ENCODE peak calls at places on chromosomes 13 and 19, in six cellular contexts. One of them, this sample, is unnamed.

GRCh38 chr13:113883314-113883811 is 19.5 kb upstream of the GAS6 start:
- DNase-seq in midbrain: no peak
- DNase-seq in HFF-Myc: no peak
- DNase-seq in astrocyte of the hippocampus: no peak
- DNase-seq in activated T-helper 2 cell treated with anti-CD3 and anti-CD28 coated beads, Interferon-gamma antibody, Interleukin-2, Interleukin-4, amounts not matched to agents 10 μg/mL and 5 μg/mL and 100 μg/mL, durations not matched to agents 14 hours and 24 hours and 36 hours: no peak
- DNase-seq in iris pigment epithelial cell: no peak
- DNase-seq in this sample: no peak

GRCh38 chr13:111963031-111963430 is 103.9 kb upstream of the SOX1 start:
- DNase-seq in midbrain: no peak
- DNase-seq in HFF-Myc: no peak
- DNase-seq in astrocyte of the hippocampus: no peak
- DNase-seq in activated T-helper 2 cell treated with anti-CD3 and anti-CD28 coated beads, Interferon-gamma antibody, Interleukin-2, Interleukin-4, amounts not matched to agents 10 μg/mL and 5 μg/mL and 100 μg/mL, durations not matched to agents 14 hours and 24 hours and 36 hours: no peak
- DNase-seq in iris pigment epithelial cell: no peak
- DNase-seq in this sample: no peak

GRCh38 chr19:23776507-23777205 is 18.0 kb upstream of the ZNF681 start:
- DNase-seq in midbrain: no peak
- DNase-seq in HFF-Myc: no peak
- DNase-seq in astrocyte of the hippocampus: no peak
- DNase-seq in activated T-helper 2 cell treated with anti-CD3 and anti-CD28 coated beads, Interferon-gamma antibody, Interleukin-2, Interleukin-4, amounts not matched to agents 10 μg/mL and 5 μg/mL and 100 μg/mL, durations not matched to agents 14 hours and 24 hours and 36 hours: no peak
- DNase-seq in iris pigment epithelial cell: no peak
- DNase-seq in this sample: no peak

GRCh38 chr13:40348096-40348679 is 318.3 kb downstream of the FOXO1 start:
- DNase-seq in midbrain: peak
- DNase-seq in HFF-Myc: no peak
- DNase-seq in astrocyte of the hippocampus: peak
- DNase-seq in activated T-helper 2 cell treated with anti-CD3 and anti-CD28 coated beads, Interferon-gamma antibody, Interleukin-2, Interleukin-4, amounts not matched to agents 10 μg/mL and 5 μg/mL and 100 μg/mL, durations not matched to agents 14 hours and 24 hours and 36 hours: no peak
- DNase-seq in iris pigment epithelial cell: no peak
- DNase-seq in this sample: no peak

GRCh38 chr19:4172861-4173473 is 9.4 kb downstream of the SIRT6 start:
- DNase-seq in midbrain: peak
- DNase-seq in HFF-Myc: no peak
- DNase-seq in astrocyte of the hippocampus: peak
- DNase-seq in activated T-helper 2 cell treated with anti-CD3 and anti-CD28 coated beads, Interferon-gamma antibody, Interleukin-2, Interleukin-4, amounts not matched to agents 10 μg/mL and 5 μg/mL and 100 μg/mL, durations not matched to agents 14 hours and 24 hours and 36 hours: peak
- DNase-seq in iris pigment epithelial cell: peak
- DNase-seq in this sample: no peak

GRCh38 chr19:1133471-1133929 is 29.7 kb downstream of the GPX4 start:
- DNase-seq in midbrain: no peak
- DNase-seq in HFF-Myc: no peak
- DNase-seq in astrocyte of the hippocampus: no peak
- DNase-seq in activated T-helper 2 cell treated with anti-CD3 and anti-CD28 coated beads, Interferon-gamma antibody, Interleukin-2, Interleukin-4, amounts not matched to agents 10 μg/mL and 5 μg/mL and 100 μg/mL, durations not matched to agents 14 hours and 24 hours and 36 hours: peak
- DNase-seq in iris pigment epithelial cell: no peak
- DNase-seq in this sample: no peak

GRCh38 chr13:114286808-114287207 is 5.4 kb downstream of the UPF3A start:
- DNase-seq in midbrain: no peak
- DNase-seq in HFF-Myc: no peak
- DNase-seq in astrocyte of the hippocampus: peak
- DNase-seq in activated T-helper 2 cell treated with anti-CD3 and anti-CD28 coated beads, Interferon-gamma antibody, Interleukin-2, Interleukin-4, amounts not matched to agents 10 μg/mL and 5 μg/mL and 100 μg/mL, durations not matched to agents 14 hours and 24 hours and 36 hours: no peak
- DNase-seq in iris pigment epithelial cell: peak
- DNase-seq in this sample: no peak

GRCh38 chr13:85729296-85729695 is 69.9 kb downstream of the SLITRK6 start:
- DNase-seq in midbrain: no peak
- DNase-seq in HFF-Myc: no peak
- DNase-seq in astrocyte of the hippocampus: no peak
- DNase-seq in activated T-helper 2 cell treated with anti-CD3 and anti-CD28 coated beads, Interferon-gamma antibody, Interleukin-2, Interleukin-4, amounts not matched to agents 10 μg/mL and 5 μg/mL and 100 μg/mL, durations not matched to agents 14 hours and 24 hours and 36 hours: no peak
- DNase-seq in iris pigment epithelial cell: peak
- DNase-seq in this sample: no peak

GRCh38 chr13:99425485-99426341 is 75.6 kb upstream of the TM9SF2 start:
- DNase-seq in midbrain: peak
- DNase-seq in HFF-Myc: no peak
- DNase-seq in astrocyte of the hippocampus: no peak
- DNase-seq in activated T-helper 2 cell treated with anti-CD3 and anti-CD28 coated beads, Interferon-gamma antibody, Interleukin-2, Interleukin-4, amounts not matched to agents 10 μg/mL and 5 μg/mL and 100 μg/mL, durations not matched to agents 14 hours and 24 hours and 36 hours: peak
- DNase-seq in iris pigment epithelial cell: no peak
- DNase-seq in this sample: no peak

GRCh38 chr13:80556291-80556690 is 215.4 kb upstream of the SPRY2 start:
- DNase-seq in midbrain: no peak
- DNase-seq in HFF-Myc: no peak
- DNase-seq in astrocyte of the hippocampus: no peak
- DNase-seq in activated T-helper 2 cell treated with anti-CD3 and anti-CD28 coated beads, Interferon-gamma antibody, Interleukin-2, Interleukin-4, amounts not matched to agents 10 μg/mL and 5 μg/mL and 100 μg/mL, durations not matched to agents 14 hours and 24 hours and 36 hours: no peak
- DNase-seq in iris pigment epithelial cell: peak
- DNase-seq in this sample: peak

GRCh38 chr19:16301999-16302694 is 22.5 kb upstream of the KLF2 start:
- DNase-seq in midbrain: no peak
- DNase-seq in HFF-Myc: no peak
- DNase-seq in astrocyte of the hippocampus: peak
- DNase-seq in activated T-helper 2 cell treated with anti-CD3 and anti-CD28 coated beads, Interferon-gamma antibody, Interleukin-2, Interleukin-4, amounts not matched to agents 10 μg/mL and 5 μg/mL and 100 μg/mL, durations not matched to agents 14 hours and 24 hours and 36 hours: no peak
- DNase-seq in iris pigment epithelial cell: peak
- DNase-seq in this sample: no peak

GRCh38 chr19:46745521-46746280 is at the start of gene FKRP:
- DNase-seq in midbrain: peak
- DNase-seq in HFF-Myc: no peak
- DNase-seq in astrocyte of the hippocampus: peak
- DNase-seq in activated T-helper 2 cell treated with anti-CD3 and anti-CD28 coated beads, Interferon-gamma antibody, Interleukin-2, Interleukin-4, amounts not matched to agents 10 μg/mL and 5 μg/mL and 100 μg/mL, durations not matched to agents 14 hours and 24 hours and 36 hours: no peak
- DNase-seq in iris pigment epithelial cell: no peak
- DNase-seq in this sample: no peak

GRCh38 chr13:90568165-90568564 is 779.3 kb upstream of the MIR17HG start:
- DNase-seq in midbrain: no peak
- DNase-seq in HFF-Myc: no peak
- DNase-seq in astrocyte of the hippocampus: no peak
- DNase-seq in activated T-helper 2 cell treated with anti-CD3 and anti-CD28 coated beads, Interferon-gamma antibody, Interleukin-2, Interleukin-4, amounts not matched to agents 10 μg/mL and 5 μg/mL and 100 μg/mL, durations not matched to agents 14 hours and 24 hours and 36 hours: no peak
- DNase-seq in iris pigment epithelial cell: no peak
- DNase-seq in this sample: no peak

GRCh38 chr19:54325194-54325621 is 12.2 kb upstream of the LILRA5 start:
- DNase-seq in midbrain: peak
- DNase-seq in HFF-Myc: peak
- DNase-seq in astrocyte of the hippocampus: peak
- DNase-seq in activated T-helper 2 cell treated with anti-CD3 and anti-CD28 coated beads, Interferon-gamma antibody, Interleukin-2, Interleukin-4, amounts not matched to agents 10 μg/mL and 5 μg/mL and 100 μg/mL, durations not matched to agents 14 hours and 24 hours and 36 hours: peak
- DNase-seq in iris pigment epithelial cell: peak
- DNase-seq in this sample: no peak

GRCh38 chr19:38644719-38645118 is 2.7 kb upstream of the ACTN4 start:
- DNase-seq in midbrain: no peak
- DNase-seq in HFF-Myc: no peak
- DNase-seq in astrocyte of the hippocampus: no peak
- DNase-seq in activated T-helper 2 cell treated with anti-CD3 and anti-CD28 coated beads, Interferon-gamma antibody, Interleukin-2, Interleukin-4, amounts not matched to agents 10 μg/mL and 5 μg/mL and 100 μg/mL, durations not matched to agents 14 hours and 24 hours and 36 hours: no peak
- DNase-seq in iris pigment epithelial cell: no peak
- DNase-seq in this sample: no peak

GRCh38 chr13:31521466-31521865 is 217.9 kb upstream of the RXFP2 start:
- DNase-seq in midbrain: no peak
- DNase-seq in HFF-Myc: no peak
- DNase-seq in astrocyte of the hippocampus: no peak
- DNase-seq in activated T-helper 2 cell treated with anti-CD3 and anti-CD28 coated beads, Interferon-gamma antibody, Interleukin-2, Interleukin-4, amounts not matched to agents 10 μg/mL and 5 μg/mL and 100 μg/mL, durations not matched to agents 14 hours and 24 hours and 36 hours: no peak
- DNase-seq in iris pigment epithelial cell: no peak
- DNase-seq in this sample: no peak

GRCh38 chr19:11375143-11375948 is 880 bp downstream of the SWSAP1 start:
- DNase-seq in midbrain: no peak
- DNase-seq in HFF-Myc: no peak
- DNase-seq in astrocyte of the hippocampus: no peak
- DNase-seq in activated T-helper 2 cell treated with anti-CD3 and anti-CD28 coated beads, Interferon-gamma antibody, Interleukin-2, Interleukin-4, amounts not matched to agents 10 μg/mL and 5 μg/mL and 100 μg/mL, durations not matched to agents 14 hours and 24 hours and 36 hours: peak
- DNase-seq in iris pigment epithelial cell: no peak
- DNase-seq in this sample: no peak

GRCh38 chr19:3319643-3320353 is 46.6 kb upstream of the NFIC start:
- DNase-seq in midbrain: no peak
- DNase-seq in HFF-Myc: no peak
- DNase-seq in astrocyte of the hippocampus: peak
- DNase-seq in activated T-helper 2 cell treated with anti-CD3 and anti-CD28 coated beads, Interferon-gamma antibody, Interleukin-2, Interleukin-4, amounts not matched to agents 10 μg/mL and 5 μg/mL and 100 μg/mL, durations not matched to agents 14 hours and 24 hours and 36 hours: no peak
- DNase-seq in iris pigment epithelial cell: peak
- DNase-seq in this sample: no peak

GRCh38 chr13:46490129-46490528 is 62.8 kb upstream of the LRCH1 start:
- DNase-seq in midbrain: no peak
- DNase-seq in HFF-Myc: no peak
- DNase-seq in astrocyte of the hippocampus: no peak
- DNase-seq in activated T-helper 2 cell treated with anti-CD3 and anti-CD28 coated beads, Interferon-gamma antibody, Interleukin-2, Interleukin-4, amounts not matched to agents 10 μg/mL and 5 μg/mL and 100 μg/mL, durations not matched to agents 14 hours and 24 hours and 36 hours: no peak
- DNase-seq in iris pigment epithelial cell: no peak
- DNase-seq in this sample: no peak

GRCh38 chr13:64912141-64912540 is 2318.0 kb downstream of the PCDH9 start:
- DNase-seq in midbrain: no peak
- DNase-seq in HFF-Myc: peak
- DNase-seq in astrocyte of the hippocampus: peak
- DNase-seq in activated T-helper 2 cell treated with anti-CD3 and anti-CD28 coated beads, Interferon-gamma antibody, Interleukin-2, Interleukin-4, amounts not matched to agents 10 μg/mL and 5 μg/mL and 100 μg/mL, durations not matched to agents 14 hours and 24 hours and 36 hours: no peak
- DNase-seq in iris pigment epithelial cell: peak
- DNase-seq in this sample: peak